ENCODE peak calls at places on chromosomes 1 and 21, in four cellular contexts. One of them, this sample, is unnamed.
A peak's percentile ranks its signal among the peaks of the same experiment; 100 is the strongest.

GRCh38 chr1:169931795-169932195 is 38.1 kb upstream of the SCYL3 start:
- DNase-seq in mammary epithelial cell: no peak
- DNase-seq in GM13976: no peak
- DNase-seq in CD8-positive, alpha-beta T cell: no peak
- DNase-seq in this sample: no peak

GRCh38 chr1:62398377-62398776 is 38.5 kb upstream of the USP1 start:
- DNase-seq in mammary epithelial cell: peak; percentile 86
- DNase-seq in GM13976: no peak
- DNase-seq in CD8-positive, alpha-beta T cell: no peak
- DNase-seq in this sample: no peak

GRCh38 chr1:28507247-28507645 is 1.4 kb downstream of the RCC1 start:
- DNase-seq in mammary epithelial cell: no peak
- DNase-seq in GM13976: no peak
- DNase-seq in CD8-positive, alpha-beta T cell: no peak
- DNase-seq in this sample: no peak

GRCh38 chr1:52904590-52905375 is 16.8 kb downstream of the ECHDC2 start:
- DNase-seq in mammary epithelial cell: no peak
- DNase-seq in GM13976: peak; percentile 81
- DNase-seq in CD8-positive, alpha-beta T cell: no peak
- DNase-seq in this sample: no peak

GRCh38 chr1:78553859-78554258 is 63.1 kb downstream of the PTGFR start:
- DNase-seq in mammary epithelial cell: no peak
- DNase-seq in GM13976: no peak
- DNase-seq in CD8-positive, alpha-beta T cell: no peak
- DNase-seq in this sample: no peak

GRCh38 chr21:36603221-36603620 is 95.7 kb upstream of the SIM2 start:
- DNase-seq in mammary epithelial cell: no peak
- DNase-seq in GM13976: no peak
- DNase-seq in CD8-positive, alpha-beta T cell: no peak
- DNase-seq in this sample: no peak

GRCh38 chr1:109438798-109439297 is 12.6 kb upstream of the PSMA5 start:
- DNase-seq in mammary epithelial cell: peak; percentile 49
- DNase-seq in GM13976: peak; percentile 49
- DNase-seq in CD8-positive, alpha-beta T cell: no peak
- DNase-seq in this sample: no peak

GRCh38 chr1:24779689-24780464 is 34.6 kb downstream of the CLIC4 start:
- DNase-seq in mammary epithelial cell: no peak
- DNase-seq in GM13976: no peak
- DNase-seq in CD8-positive, alpha-beta T cell: no peak
- DNase-seq in this sample: no peak

GRCh38 chr1:94925561-94926364 is 1.1 kb downstream of the CNN3 start:
- DNase-seq in mammary epithelial cell: peak; percentile 84
- DNase-seq in GM13976: peak; percentile 45
- DNase-seq in CD8-positive, alpha-beta T cell: no peak
- DNase-seq in this sample: peak; percentile 81

GRCh38 chr1:111225717-111226400 is 1.7 kb upstream of the CHI3L2 start:
- DNase-seq in mammary epithelial cell: no peak
- DNase-seq in GM13976: no peak
- DNase-seq in CD8-positive, alpha-beta T cell: no peak
- DNase-seq in this sample: no peak

GRCh38 chr1:36304970-36305914 is 926 bp upstream of the SH3D21 start:
- DNase-seq in mammary epithelial cell: peak; percentile 30
- DNase-seq in GM13976: no peak
- DNase-seq in CD8-positive, alpha-beta T cell: no peak
- DNase-seq in this sample: no peak

GRCh38 chr21:26405071-26405470 is 168.0 kb downstream of the CYYR1 start:
- DNase-seq in mammary epithelial cell: peak; percentile 30
- DNase-seq in GM13976: no peak
- DNase-seq in CD8-positive, alpha-beta T cell: no peak
- DNase-seq in this sample: no peak

GRCh38 chr1:39895096-39895495 is 6.6 kb downstream of the MYCL start:
- DNase-seq in mammary epithelial cell: peak; percentile 58
- DNase-seq in GM13976: no peak
- DNase-seq in CD8-positive, alpha-beta T cell: no peak
- DNase-seq in this sample: no peak

GRCh38 chr1:197660389-197660788 is 114.9 kb downstream of the DENND1B start:
- DNase-seq in mammary epithelial cell: no peak
- DNase-seq in GM13976: no peak
- DNase-seq in CD8-positive, alpha-beta T cell: no peak
- DNase-seq in this sample: no peak

GRCh38 chr1:192739476-192740184 is 69.2 kb upstream of the RGS2 start:
- DNase-seq in mammary epithelial cell: no peak
- DNase-seq in GM13976: no peak
- DNase-seq in CD8-positive, alpha-beta T cell: no peak
- DNase-seq in this sample: no peak

GRCh38 chr1:234899041-234899787 is 229.4 kb downstream of the TOMM20 start:
- DNase-seq in mammary epithelial cell: no peak
- DNase-seq in GM13976: no peak
- DNase-seq in CD8-positive, alpha-beta T cell: no peak
- DNase-seq in this sample: no peak

GRCh38 chr21:18298228-18298627 is 53.6 kb downstream of the CHODL start:
- DNase-seq in mammary epithelial cell: no peak
- DNase-seq in GM13976: no peak
- DNase-seq in CD8-positive, alpha-beta T cell: no peak
- DNase-seq in this sample: no peak

GRCh38 chr1:46285730-46286477 is 17.5 kb downstream of the LRRC41 start:
- DNase-seq in mammary epithelial cell: no peak
- DNase-seq in GM13976: no peak
- DNase-seq in CD8-positive, alpha-beta T cell: no peak
- DNase-seq in this sample: no peak

GRCh38 chr21:45592626-45593134 is 50.4 kb upstream of the SLC19A1 start:
- DNase-seq in mammary epithelial cell: no peak
- DNase-seq in GM13976: no peak
- DNase-seq in CD8-positive, alpha-beta T cell: no peak
- DNase-seq in this sample: no peak

DNA sequence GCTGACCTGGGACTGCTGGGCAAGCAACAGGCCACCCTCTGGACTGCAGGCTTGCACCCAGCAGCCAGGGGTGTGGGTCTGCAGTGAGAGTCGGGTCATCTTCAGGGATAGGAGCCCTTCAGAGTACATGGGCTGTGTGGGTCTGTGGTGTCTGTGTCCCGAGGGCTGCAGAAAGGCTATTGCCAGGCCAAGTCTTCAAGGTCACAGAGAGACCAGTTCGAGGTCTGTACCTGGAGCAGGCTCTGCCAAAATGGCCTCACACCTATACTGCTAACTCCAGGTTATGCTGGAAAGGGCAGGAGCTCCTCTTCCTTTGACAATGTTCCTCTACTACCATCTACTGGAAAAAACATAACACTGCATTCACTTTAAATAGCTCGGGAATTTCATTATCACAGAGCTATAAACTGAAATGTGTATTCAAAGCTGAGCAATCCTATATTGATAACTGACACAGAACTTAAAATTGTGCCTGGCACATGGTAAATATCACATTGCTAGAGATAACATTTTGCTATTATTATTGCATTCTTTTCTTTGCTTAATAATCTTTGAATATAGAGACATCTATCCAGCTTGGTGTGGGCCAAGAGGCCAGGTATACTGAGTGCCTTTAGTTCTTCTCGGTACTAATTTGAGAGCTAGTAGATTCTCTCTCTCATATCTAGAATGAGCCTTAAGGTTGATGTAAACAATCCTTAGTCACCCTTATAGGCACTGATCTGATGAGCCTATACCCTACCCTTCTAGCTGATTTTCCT is 6.9 kb upstream of the DNAH14 start:
- DNase-seq in mammary epithelial cell: peak; percentile 39
- DNase-seq in GM13976: peak; percentile 63
- DNase-seq in CD8-positive, alpha-beta T cell: no peak
- DNase-seq in this sample: no peak
- TF ChIP-seq CTCF in mammary epithelial cell: peak; percentile 73
- TF ChIP-seq CTCF in GM13976: peak; percentile 47
- TF ChIP-seq CTCF in CD8-positive, alpha-beta T cell: peak; percentile 62
- TF ChIP-seq CTCF in this sample: peak; percentile 86

GRCh38 chr1:938711-939504 is 15.2 kb downstream of the SAMD11 start:
- DNase-seq in mammary epithelial cell: no peak
- DNase-seq in GM13976: no peak
- DNase-seq in CD8-positive, alpha-beta T cell: no peak
- DNase-seq in this sample: no peak
- TF ChIP-seq CTCF in mammary epithelial cell: no peak
- TF ChIP-seq CTCF in GM13976: no peak
- TF ChIP-seq CTCF in CD8-positive, alpha-beta T cell: no peak
- TF ChIP-seq CTCF in this sample: peak; percentile 21

GRCh38 chr1:15884477-15884876 is 37.0 kb downstream of the SPEN start:
- DNase-seq in mammary epithelial cell: no peak
- DNase-seq in GM13976: no peak
- DNase-seq in CD8-positive, alpha-beta T cell: no peak
- DNase-seq in this sample: no peak

GRCh38 chr1:15883326-15883725 is 35.8 kb downstream of the SPEN start:
- DNase-seq in mammary epithelial cell: no peak
- DNase-seq in GM13976: no peak
- DNase-seq in CD8-positive, alpha-beta T cell: no peak
- DNase-seq in this sample: no peak

GRCh38 chr1:15886613-15887167 is 39.2 kb downstream of the SPEN start:
- DNase-seq in mammary epithelial cell: no peak
- DNase-seq in GM13976: no peak
- DNase-seq in CD8-positive, alpha-beta T cell: no peak
- DNase-seq in this sample: no peak

GRCh38 chr1:15885269-15885668 is 37.8 kb downstream of the SPEN start:
- DNase-seq in mammary epithelial cell: no peak
- DNase-seq in GM13976: no peak
- DNase-seq in CD8-positive, alpha-beta T cell: no peak
- DNase-seq in this sample: no peak

GRCh38 chr1:15885701-15886612 is 38.5 kb downstream of the SPEN start:
- DNase-seq in mammary epithelial cell: peak; percentile 86
- DNase-seq in GM13976: peak; percentile 29
- DNase-seq in CD8-positive, alpha-beta T cell: peak; percentile 17
- DNase-seq in this sample: peak; percentile 78
- TF ChIP-seq CTCF in mammary epithelial cell: peak; percentile 15
- TF ChIP-seq CTCF in GM13976: no peak
- TF ChIP-seq CTCF in CD8-positive, alpha-beta T cell: no peak
- TF ChIP-seq CTCF in this sample: no peak

DNA sequence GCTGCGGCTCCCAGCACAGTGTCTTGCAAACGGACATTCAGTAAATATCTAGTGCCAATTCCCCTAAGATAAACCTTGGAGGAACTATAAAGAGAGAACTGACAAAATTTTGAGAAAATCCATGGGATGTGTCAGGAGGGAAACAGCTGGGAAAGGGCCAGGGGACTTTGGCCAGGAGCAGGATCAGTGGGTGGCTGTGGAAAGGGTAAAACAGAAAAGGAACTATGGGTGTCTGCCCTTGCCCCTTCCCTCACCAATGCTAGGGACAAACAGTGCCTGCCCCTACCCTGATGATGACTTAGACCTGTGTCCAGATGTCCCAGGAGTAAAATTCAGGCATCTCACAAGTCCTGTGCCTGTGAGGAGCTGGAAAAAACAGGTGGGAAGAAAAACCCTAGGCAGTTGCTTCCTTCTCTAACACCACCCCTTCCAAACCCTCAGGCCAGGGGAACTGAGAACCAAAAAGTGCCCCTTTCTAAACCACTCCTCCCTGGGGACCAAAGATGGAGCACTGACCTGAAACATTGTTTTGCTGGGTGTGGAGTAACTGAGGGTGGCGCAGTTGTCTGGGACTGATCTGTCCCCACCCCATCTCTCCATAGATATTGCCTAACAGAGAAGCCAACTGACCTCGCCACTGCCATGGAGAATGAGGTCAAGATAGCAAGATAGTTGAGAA is 22.1 kb upstream of the IFNAR2 start:
- DNase-seq in mammary epithelial cell: no peak
- DNase-seq in GM13976: no peak
- DNase-seq in CD8-positive, alpha-beta T cell: no peak
- DNase-seq in this sample: no peak
- TF ChIP-seq CTCF in mammary epithelial cell: no peak
- TF ChIP-seq CTCF in GM13976: no peak
- TF ChIP-seq CTCF in CD8-positive, alpha-beta T cell: no peak
- TF ChIP-seq CTCF in this sample: no peak

GRCh38 chr1:222136869-222137268 is 395.0 kb upstream of the DUSP10 start:
- DNase-seq in mammary epithelial cell: no peak
- DNase-seq in GM13976: no peak
- DNase-seq in CD8-positive, alpha-beta T cell: no peak
- DNase-seq in this sample: no peak
- TF ChIP-seq CTCF in mammary epithelial cell: no peak
- TF ChIP-seq CTCF in GM13976: no peak
- TF ChIP-seq CTCF in CD8-positive, alpha-beta T cell: no peak
- TF ChIP-seq CTCF in this sample: no peak

GRCh38 chr1:92910081-92910480 is 51.2 kb downstream of the DIPK1A start:
- DNase-seq in mammary epithelial cell: peak; percentile 75
- DNase-seq in GM13976: no peak
- DNase-seq in CD8-positive, alpha-beta T cell: no peak
- DNase-seq in this sample: no peak

GRCh38 chr1:92909321-92909720 is 51.9 kb downstream of the DIPK1A start:
- DNase-seq in mammary epithelial cell: peak; percentile 97
- DNase-seq in GM13976: no peak
- DNase-seq in CD8-positive, alpha-beta T cell: no peak
- DNase-seq in this sample: no peak

GRCh38 chr1:92916899-92917298 is 44.4 kb downstream of the DIPK1A start:
- DNase-seq in mammary epithelial cell: no peak
- DNase-seq in GM13976: no peak
- DNase-seq in CD8-positive, alpha-beta T cell: no peak
- DNase-seq in this sample: no peak

GRCh38 chr1:92915547-92915946 is 45.7 kb downstream of the DIPK1A start:
- DNase-seq in mammary epithelial cell: no peak
- DNase-seq in GM13976: no peak
- DNase-seq in CD8-positive, alpha-beta T cell: no peak
- DNase-seq in this sample: no peak

GRCh38 chr1:92913093-92913819 is 48.0 kb downstream of the DIPK1A start:
- DNase-seq in mammary epithelial cell: no peak
- DNase-seq in GM13976: no peak
- DNase-seq in CD8-positive, alpha-beta T cell: no peak
- DNase-seq in this sample: no peak
- TF ChIP-seq CTCF in mammary epithelial cell: no peak
- TF ChIP-seq CTCF in GM13976: no peak
- TF ChIP-seq CTCF in CD8-positive, alpha-beta T cell: no peak
- TF ChIP-seq CTCF in this sample: no peak

DNA sequence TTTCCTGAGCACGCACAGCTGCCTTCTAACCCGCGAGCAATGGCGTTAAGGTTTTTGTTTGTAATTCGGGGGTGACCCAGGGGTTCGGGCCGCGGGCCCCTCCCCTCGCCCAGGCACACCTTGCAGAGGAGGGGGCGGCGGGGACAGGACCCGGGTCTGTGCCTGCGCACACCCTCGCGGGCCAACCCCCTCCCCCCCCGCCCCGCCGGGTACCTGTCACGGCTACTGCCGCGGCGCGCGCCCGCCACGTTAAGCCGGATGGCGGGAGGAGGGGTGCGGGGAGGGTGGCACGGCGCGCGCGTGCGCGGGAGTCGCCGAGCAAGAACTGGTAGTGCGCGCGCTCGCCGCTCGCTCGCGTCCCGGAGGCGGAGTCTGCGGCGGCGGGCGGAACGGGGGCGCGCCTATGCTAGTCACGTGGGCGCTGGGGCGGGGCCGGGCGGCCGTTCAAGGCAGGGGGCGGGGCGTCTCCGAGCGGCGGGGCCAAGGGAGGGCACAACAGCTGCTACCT is at the start of gene TPTE:
- DNase-seq in mammary epithelial cell: no peak
- DNase-seq in GM13976: no peak
- DNase-seq in CD8-positive, alpha-beta T cell: no peak
- DNase-seq in this sample: no peak
- TF ChIP-seq CTCF in mammary epithelial cell: no peak
- TF ChIP-seq CTCF in GM13976: no peak
- TF ChIP-seq CTCF in CD8-positive, alpha-beta T cell: no peak
- TF ChIP-seq CTCF in this sample: no peak

GRCh38 chr1:179882253-179883039 is at the start of gene TOR1AIP1:
- DNase-seq in mammary epithelial cell: peak; percentile 97
- DNase-seq in GM13976: peak; percentile 92
- DNase-seq in CD8-positive, alpha-beta T cell: peak; percentile 96
- DNase-seq in this sample: peak; percentile 93
- TF ChIP-seq CTCF in mammary epithelial cell: no peak
- TF ChIP-seq CTCF in GM13976: peak; percentile 10
- TF ChIP-seq CTCF in CD8-positive, alpha-beta T cell: peak; percentile 41
- TF ChIP-seq CTCF in this sample: peak; percentile 49

This sample was measured in progenitor cell of endocrine pancreas.